ENCODE peak calls at places on chromosome 15, in nine cellular contexts. I is cardiac muscle cell, E is OCI-LY7, A is cardiac fibroblast, N is breast epithelium, X is fibroblast of villous mesenchyme, P is epithelial cell of esophagus, U is tibial artery, Y is Calu3. L is an unnamed sample.

GRCh38 chr15:74170083-74170844 is 3.2 kb upstream of the ISLR start:
- DNase-seq in I (peak; percentile 21), E (no peak), A (no peak), N (no peak), X (no peak), P (no peak), U (no peak), Y (no peak), L (no peak)

GRCh38 chr15:51223771-51224229 is 114.6 kb downstream of the CYP19A1 start:
- DNase-seq in I (peak; percentile 82), E (no peak), A (peak; percentile 80), N (peak; percentile 49), X (peak; percentile 73), P (peak; percentile 10), U (peak; percentile 51), Y (peak; percentile 26), L (no peak)

GRCh38 chr15:85582076-85582718 is 201.8 kb downstream of the AKAP13 start:
- DNase-seq in I (peak; percentile 85), E (peak; percentile 22), A (peak; percentile 87), N (no peak), X (peak; percentile 29), P (peak; percentile 44), U (peak; percentile 60), Y (peak; percentile 45), L (no peak)

GRCh38 chr15:53830707-53831386 is 71.4 kb upstream of the WDR72 start:
- DNase-seq in I (no peak), E (no peak), A (no peak), N (no peak), X (no peak), P (no peak), U (no peak), Y (peak; percentile 41), L (peak; percentile 8)

GRCh38 chr15:98914626-98915025 is 93.0 kb downstream of the PGPEP1L start:
- DNase-seq in I (peak; percentile 44), E (no peak), A (peak; percentile 61), N (no peak), X (peak; percentile 85), P (peak; percentile 90), U (no peak), Y (no peak), L (no peak)

GRCh38 chr15:61173899-61174689 is 55.0 kb downstream of the RORA start:
- DNase-seq in I (no peak), E (no peak), A (no peak), N (no peak), X (no peak), P (no peak), U (no peak), Y (no peak), L (no peak)

GRCh38 chr15:58839485-58839884 is 68.4 kb downstream of the MINDY2 start:
- DNase-seq in I (peak; percentile 37), E (peak; percentile 27), A (peak; percentile 27), N (no peak), X (peak; percentile 16), P (peak; percentile 24), U (no peak), Y (no peak), L (no peak)

GRCh38 chr15:90826886-90827435 is 41.4 kb upstream of the FURIN start:
- DNase-seq in I (no peak), E (no peak), A (no peak), N (no peak), X (no peak), P (no peak), U (no peak), Y (no peak), L (no peak)

GRCh38 chr15:55485273-55485672 is 22.8 kb downstream of the DNAAF4 start:
- DNase-seq in I (no peak), E (no peak), A (no peak), N (no peak), X (no peak), P (no peak), U (no peak), Y (no peak), L (no peak)

GRCh38 chr15:100525894-100526512 is 2.7 kb downstream of the CERS3 start:
- DNase-seq in I (peak; percentile 28), E (no peak), A (peak; percentile 41), N (peak; percentile 79), X (no peak), P (no peak), U (peak; percentile 53), Y (no peak), L (no peak)

GRCh38 chr15:64681424-64682024 is 93.9 kb downstream of the RBPMS2 start:
- DNase-seq in I (peak; percentile 72), E (peak; percentile 44), A (peak; percentile 77), N (no peak), X (peak; percentile 71), P (peak; percentile 62), U (no peak), Y (peak; percentile 71), L (peak; percentile 36)

GRCh38 chr15:90868261-90868689 is at the start of gene FURIN:
- DNase-seq in I (no peak), E (no peak), A (no peak), N (no peak), X (no peak), P (peak; percentile 86), U (no peak), Y (no peak), L (no peak)

GRCh38 chr15:33093234-33093633 is 101.3 kb downstream of the FMN1 start:
- DNase-seq in I (no peak), E (no peak), A (no peak), N (no peak), X (no peak), P (no peak), U (no peak), Y (no peak), L (no peak)

DNA sequence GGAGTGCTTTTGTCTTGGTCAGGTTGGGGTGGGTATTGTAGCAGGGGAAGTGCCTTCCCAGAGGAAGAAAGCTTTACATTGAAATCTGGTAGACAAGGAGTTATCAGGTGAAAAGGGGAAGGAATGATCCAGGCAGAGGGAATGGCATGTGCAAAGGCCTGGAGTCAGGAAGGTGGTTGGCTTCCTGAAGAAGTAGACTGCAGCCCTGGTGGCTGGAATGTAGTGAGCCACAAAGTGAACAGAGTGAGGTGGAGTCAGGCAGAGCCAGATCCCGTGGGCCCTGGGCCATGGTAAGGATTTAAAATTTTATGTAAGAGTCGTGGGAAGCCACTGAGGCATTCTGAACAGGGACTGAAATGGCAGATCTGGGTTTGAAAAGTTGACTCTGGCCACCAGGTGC is 58.3 kb downstream of the RAB11A start:
- DNase-seq in I (no peak), E (no peak), A (no peak), N (no peak), X (no peak), P (peak; percentile 17), U (no peak), Y (no peak), L (no peak)
- TF ChIP-seq CTCF in I (peak; percentile 20), E (no peak), A (peak; percentile 29), N (no peak), X (peak; percentile 34), P (peak; percentile 41), U (no peak), Y (no peak), L (no peak)

DNA sequence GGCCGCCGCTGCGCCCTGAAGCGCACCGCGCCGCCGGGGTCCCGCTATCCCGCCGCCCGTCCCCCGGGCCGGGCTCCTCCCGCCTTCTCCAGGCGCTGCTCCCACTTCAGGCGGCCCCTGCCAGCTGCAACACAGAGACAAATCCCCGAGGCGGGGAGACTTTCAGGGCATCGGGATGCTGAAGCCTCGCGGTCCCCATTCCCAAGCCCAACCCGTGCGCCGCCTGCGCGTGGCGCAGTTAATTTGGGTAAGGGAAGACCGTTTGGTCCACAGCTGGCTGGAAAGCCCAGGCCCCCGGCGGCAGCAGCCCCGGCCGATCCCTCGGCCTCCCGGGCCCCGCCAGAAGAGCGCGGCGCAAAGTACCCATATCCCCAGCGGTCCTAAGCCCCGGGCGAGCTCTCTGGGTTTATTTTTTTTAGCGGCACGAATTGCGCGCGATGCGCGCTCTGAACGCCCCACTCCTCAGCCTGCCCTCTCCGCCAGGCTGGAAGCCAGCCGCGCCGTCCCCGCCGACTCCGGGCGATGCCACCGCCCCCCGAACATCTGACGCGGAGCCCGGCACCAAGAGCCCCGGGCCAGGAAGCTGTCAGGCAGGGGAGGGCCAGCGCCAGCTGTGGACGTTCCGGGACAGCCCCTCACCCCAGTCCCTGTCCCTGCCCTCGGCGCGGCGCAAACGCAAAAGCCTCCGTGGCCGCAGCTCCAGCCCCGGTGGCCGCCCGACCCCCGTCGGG is 517 bp downstream of the FBN1 start:
- DNase-seq in I (peak; percentile 77), E (no peak), A (peak; percentile 72), N (no peak), X (peak; percentile 64), P (peak; percentile 53), U (peak; percentile 55), Y (peak; percentile 20), L (peak; percentile 64)
- TF ChIP-seq CTCF in I (no peak), E (no peak), A (no peak), N (no peak), X (no peak), P (no peak), U (no peak), Y (no peak), L (no peak)

DNA sequence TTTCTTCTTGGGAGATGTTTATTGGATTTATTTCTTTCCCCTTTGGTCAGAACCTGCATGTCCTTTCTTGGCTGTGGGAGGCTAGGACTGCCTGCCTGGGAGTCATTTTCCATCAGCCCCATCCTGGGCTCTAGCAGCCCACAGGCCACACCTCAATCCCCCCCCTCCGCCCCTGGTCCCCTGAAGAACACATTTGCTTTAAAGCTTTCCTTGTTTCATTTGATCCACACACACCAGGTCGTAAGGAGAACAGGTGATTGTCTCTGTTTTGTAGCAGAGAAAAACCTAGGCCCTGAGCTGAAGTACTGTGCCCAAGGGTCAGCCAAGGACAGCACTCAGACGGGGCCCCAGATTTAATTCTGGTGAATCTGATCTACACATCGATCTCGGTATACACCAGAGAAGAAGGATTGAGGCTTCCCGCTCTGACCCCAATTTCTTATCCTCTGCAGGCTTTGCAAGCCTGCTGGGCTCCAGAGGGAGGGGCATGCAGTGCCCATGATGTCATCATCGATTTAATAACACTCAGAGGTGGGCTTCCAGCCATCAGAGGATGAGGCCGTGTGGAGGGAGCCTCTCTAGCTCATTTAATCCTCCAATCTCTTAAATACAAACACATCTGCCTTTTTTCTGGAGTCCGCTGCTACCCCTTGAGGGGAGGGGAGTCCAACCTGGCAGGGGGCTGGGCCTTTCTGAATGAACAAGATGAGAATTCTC is 1.7 kb upstream of the CLN6 start:
- DNase-seq in I (no peak), E (no peak), A (no peak), N (no peak), X (no peak), P (no peak), U (no peak), Y (no peak), L (no peak)
- TF ChIP-seq CTCF in I (no peak), E (no peak), A (no peak), N (no peak), X (no peak), P (no peak), U (no peak), Y (no peak), L (no peak)

DNA sequence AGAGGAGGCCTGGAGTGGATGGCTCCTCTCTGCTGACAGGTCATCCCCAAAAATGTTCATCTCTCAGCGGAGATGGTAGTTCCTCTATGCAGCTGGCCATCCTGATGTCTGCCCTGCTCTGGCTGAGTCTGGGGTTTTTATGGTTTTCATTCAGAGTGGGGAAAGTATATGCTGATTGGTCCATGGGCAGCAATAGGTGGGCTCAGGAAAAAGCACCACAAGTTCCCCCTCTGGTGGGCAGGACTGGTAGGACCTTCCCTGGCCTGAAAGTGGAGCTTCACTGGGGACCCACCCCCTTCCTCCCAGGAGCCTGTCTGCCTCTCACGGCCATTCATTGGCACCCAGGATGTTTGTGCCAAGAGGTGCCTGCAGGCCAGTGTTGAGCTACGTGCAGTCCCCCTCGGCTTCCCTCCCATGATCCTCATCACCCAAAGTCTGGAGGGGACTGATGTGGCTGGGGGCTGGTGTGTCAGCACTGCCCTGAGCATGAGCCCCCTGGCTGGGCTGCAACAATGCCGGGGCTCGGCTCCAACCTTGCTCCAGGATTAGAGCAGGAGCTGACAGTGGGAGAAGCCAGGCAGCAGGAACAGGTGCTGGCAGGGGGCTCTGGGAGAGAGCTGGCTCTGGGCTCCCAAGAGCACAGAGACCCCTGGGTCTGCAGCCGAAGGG is 13.1 kb upstream of the BLOC1S6 start:
- DNase-seq in I (peak; percentile 6), E (peak; percentile 55), A (peak; percentile 8), N (no peak), X (peak; percentile 20), P (no peak), U (no peak), Y (peak; percentile 48), L (peak; percentile 84)
- TF ChIP-seq CTCF in I (peak; percentile 18), E (peak; percentile 38), A (peak; percentile 55), N (peak; percentile 14), X (peak; percentile 52), P (no peak), U (no peak), Y (no peak), L (peak; percentile 68)